ENCODE peak calls at places on chromosomes 12 and 14, in five cellular contexts. W is GM23248, O is breast epithelium, N is K562, C is GM23338. Q is an unnamed sample. For H3K36me3, the result is how much of the 10 kb centered on the place peaks cover.

GRCh38 chr14:101823511-101824120 is 62.1 kb downstream of the PPP2R5C start:
- DNase-seq in W (peak), O (no peak), N (no peak), C (no peak), Q (no peak)

GRCh38 chr12:120571299-120571698 is 9.9 kb downstream of the POP5 start:
- DNase-seq in O (no peak), N (no peak), W (peak), C (no peak), Q (no peak)

GRCh38 chr12:104698871-104699270 is 242.1 kb downstream of the CHST11 start:
- DNase-seq in C (no peak), O (no peak), N (no peak), W (peak), Q (no peak)

GRCh38 chr12:57224973-57225679 is 4.4 kb upstream of the SHMT2 start:
- DNase-seq in N (no peak), O (no peak), C (peak), W (peak), Q (peak)

GRCh38 chr12:7137868-7138267 is 7.7 kb downstream of the CLSTN3 start:
- DNase-seq in N (no peak), W (no peak), C (no peak), O (no peak), Q (no peak)

GRCh38 chr14:101476931-101477553 is 84.3 kb upstream of the DIO3 start:
- DNase-seq in N (no peak), C (peak), W (no peak), O (peak), Q (peak)

GRCh38 chr14:64540208-64541202 is at the start of gene HSPA2:
- DNase-seq in N (no peak), C (peak), W (peak), O (peak), Q (peak)

GRCh38 chr12:65859519-65859918 is 35.2 kb downstream of the HMGA2 start:
- DNase-seq in C (no peak), W (peak), O (no peak), N (no peak), Q (no peak)

GRCh38 chr12:94690199-94690695 is 39.9 kb upstream of the TMCC3 start:
- DNase-seq in C (no peak), W (peak), N (no peak), O (no peak), Q (no peak)

GRCh38 chr12:121513464-121514183 is 67.2 kb downstream of the KDM2B start:
- DNase-seq in N (peak), W (no peak), C (peak), O (no peak), Q (peak)

GRCh38 chr14:46490150-46490769 is 161.3 kb downstream of the RPL10L start:
- DNase-seq in O (no peak), C (peak), N (no peak), W (no peak), Q (no peak)

GRCh38 chr12:108337235-108338223 is 1.6 kb downstream of the CMKLR1 start:
- DNase-seq in N (peak), W (peak), C (peak), O (no peak), Q (peak)

GRCh38 chr12:109111775-109112491 is 4.5 kb upstream of the ACACB start:
- DNase-seq in W (peak), N (peak), C (peak), O (peak), Q (no peak)

GRCh38 chr12:51011960-51012359 is 14.2 kb downstream of the SLC11A2 start:
- DNase-seq in N (peak), O (no peak), W (peak), C (no peak), Q (peak)

GRCh38 chr12:52606581-52607241 is 5.4 kb upstream of the KRT72 start:
- DNase-seq in N (no peak), O (no peak), W (no peak), C (no peak), Q (no peak)

GRCh38 chr12:5817246-5817645 is 127.8 kb downstream of the ANO2 start:
- DNase-seq in W (no peak), N (no peak), O (no peak), C (no peak), Q (no peak)

GRCh38 chr14:91169951-91170350 is 56.1 kb downstream of the DGLUCY start:
- DNase-seq in N (no peak), C (no peak), W (no peak), O (no peak), Q (no peak)
- H3K27ac ChIP-seq in N (no peak), C (no peak), W (no peak), O (peak), Q (peak)

GRCh38 chr14:104715871-104716270 is 8.2 kb upstream of the ADSS1 start:
- DNase-seq in W (no peak), N (no peak), C (no peak), O (no peak), Q (peak)
- H3K36me3 ChIP-seq in W (under half), N (under half), C (under half), O (under half), Q (half or more)

GRCh38 chr14:92248638-92249037 is 74.3 kb upstream of the SLC24A4 start:
- DNase-seq in O (no peak), N (no peak), W (no peak), C (no peak), Q (no peak)

GRCh38 chr14:92252291-92252690 is 70.7 kb upstream of the SLC24A4 start:
- DNase-seq in W (no peak), O (no peak), N (no peak), C (no peak), Q (peak)

GRCh38 chr14:92244805-92245204 is 78.2 kb upstream of the SLC24A4 start:
- DNase-seq in O (no peak), C (no peak), W (no peak), N (no peak), Q (no peak)

GRCh38 chr14:92247347-92247746 is 75.6 kb upstream of the SLC24A4 start:
- DNase-seq in C (no peak), N (no peak), O (no peak), W (no peak), Q (no peak)

DNA sequence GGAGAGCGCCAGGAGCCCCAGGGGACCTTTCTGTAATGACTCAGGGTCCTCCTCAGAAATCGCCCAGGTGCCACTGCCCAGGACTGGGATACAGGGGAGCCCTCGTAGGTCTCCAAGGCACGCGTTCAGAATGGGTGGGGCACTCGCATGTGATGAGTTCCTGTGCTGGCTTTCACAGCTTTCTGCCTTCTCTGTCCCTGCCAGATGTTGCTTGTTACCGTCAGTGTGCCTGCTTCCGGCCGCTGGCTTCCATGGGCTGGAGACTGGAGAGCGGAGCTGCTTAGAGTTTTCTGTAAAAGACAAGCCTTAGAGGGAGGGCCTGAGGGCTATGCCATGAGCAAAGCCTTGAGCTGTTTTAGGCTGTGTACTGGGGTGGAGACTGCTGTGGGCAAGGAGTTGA is 75.0 kb upstream of the SLC24A4 start:
- DNase-seq in W (no peak), O (no peak), C (no peak), N (no peak), Q (no peak)
- H3K27ac ChIP-seq in W (no peak), O (no peak), C (no peak), N (no peak), Q (no peak)

GRCh38 chr14:70809238-70810214 is at the start of gene MAP3K9:
- DNase-seq in N (peak), C (peak), O (peak), W (peak), Q (peak)

GRCh38 chr14:70812124-70812818 is 3.0 kb upstream of the MAP3K9 start:
- DNase-seq in C (no peak), O (no peak), N (no peak), W (no peak), Q (no peak)

GRCh38 chr14:70811065-70811464 is 1.8 kb upstream of the MAP3K9 start:
- DNase-seq in N (no peak), C (no peak), W (no peak), O (no peak), Q (no peak)

GRCh38 chr14:70811578-70811977 is 2.3 kb upstream of the MAP3K9 start:
- DNase-seq in W (no peak), O (no peak), N (no peak), C (peak), Q (no peak)

DNA sequence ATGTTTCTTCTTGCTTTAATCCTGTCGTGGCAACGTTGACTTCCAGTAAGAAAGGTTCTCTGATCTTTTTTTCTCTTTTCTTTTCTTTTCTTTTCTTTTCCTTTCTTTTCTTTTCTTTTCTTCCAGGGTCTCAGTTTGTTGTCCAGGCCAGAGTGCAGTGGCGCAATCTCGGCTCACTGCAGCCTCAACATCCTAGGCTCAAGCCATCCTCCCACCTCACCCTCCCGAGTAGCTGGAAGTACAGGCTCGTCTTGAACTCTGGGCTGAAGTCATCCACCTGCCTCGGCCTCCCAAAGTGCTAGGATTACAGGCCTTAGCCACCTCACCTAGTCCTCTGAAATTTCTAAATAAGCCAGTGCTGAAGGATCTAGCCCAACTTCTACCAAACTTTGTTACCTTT is 1.3 kb upstream of the MAP3K9 start:
- DNase-seq in O (no peak), N (no peak), C (no peak), W (no peak), Q (no peak)
- H3K36me3 ChIP-seq in O (under half), N (under half), C (under half), W (under half), Q (under half)

GRCh38 chr14:103318750-103319419 is 15.2 kb upstream of the EIF5 start:
- DNase-seq in W (no peak), C (no peak), N (no peak), O (no peak), Q (peak)
- H3K27ac ChIP-seq in W (no peak), C (no peak), N (no peak), O (no peak), Q (no peak)

DNA sequence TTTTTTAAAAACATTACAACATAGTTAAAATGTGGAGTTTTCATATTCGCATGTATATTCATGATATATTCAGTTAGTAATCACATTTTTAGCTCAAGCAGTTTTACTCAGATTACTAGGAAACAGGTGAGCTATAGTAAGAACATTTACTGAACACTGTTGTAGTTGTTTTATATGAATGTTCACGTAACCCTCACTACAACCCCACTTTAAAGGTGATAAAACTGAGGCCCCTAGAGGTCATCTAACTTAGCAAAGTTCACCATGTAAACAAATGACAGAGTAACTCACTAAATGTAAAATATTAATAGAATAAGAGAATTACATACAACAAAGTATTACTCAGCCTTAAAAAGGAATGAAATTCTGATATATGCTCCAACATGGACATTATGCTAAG is 26.0 kb downstream of the RPAP3 start:
- DNase-seq in C (no peak), O (no peak), W (no peak), N (no peak), Q (no peak)
- H3K36me3 ChIP-seq in C (under half), O (under half), W (under half), N (under half), Q (under half)

GRCh38 chr12:12167847-12168246 is 97.1 kb downstream of the BCL2L14 start:
- DNase-seq in O (no peak), C (no peak), N (no peak), W (no peak), Q (no peak)
- H3K27ac ChIP-seq in O (no peak), C (peak), N (no peak), W (no peak), Q (no peak)

GRCh38 chr12:69342407-69342806 is 5.8 kb upstream of the LYZ start:
- DNase-seq in N (no peak), W (no peak), O (no peak), C (no peak), Q (no peak)
- H3K36me3 ChIP-seq in N (under half), W (under half), O (under half), C (under half), Q (under half)

Q was measured in upper lobe of left lung.